ENCODE peak calls at places on chromosomes 11 and 22, in five cellular contexts. Y, E, O, W and L are unnamed samples. For H3K27me3, the result is how much of the 10 kb centered on the place peaks cover.

GRCh38 chr11:65226103-65226442 is 35.7 kb upstream of the POLA2 start:
- DNase-seq in W (no peak), Y (no peak), E (no peak), O (no peak), L (no peak)

GRCh38 chr11:32630844-32631243 is 47.2 kb downstream of the EIF3M start:
- DNase-seq in O (no peak), E (no peak), Y (no peak), W (no peak), L (no peak)

GRCh38 chr11:117704416-117705150 is 92.4 kb downstream of the DSCAML1 start:
- DNase-seq in E (no peak), W (no peak), O (no peak), Y (no peak), L (peak)

GRCh38 chr22:47284822-47285221 is 522.4 kb downstream of the TBC1D22A start:
- DNase-seq in Y (no peak), E (no peak), O (no peak), W (no peak), L (no peak)

GRCh38 chr11:67309661-67310061 is 6.3 kb downstream of the SSH3 start:
- DNase-seq in W (no peak), O (no peak), E (no peak), Y (no peak), L (no peak)

GRCh38 chr22:23804781-23805291 is 18.1 kb downstream of the SMARCB1 start:
- DNase-seq in W (no peak), Y (no peak), O (no peak), E (no peak), L (peak)

GRCh38 chr11:44960200-44960845 is 9.6 kb upstream of the TP53I11 start:
- DNase-seq in O (no peak), W (no peak), E (no peak), Y (no peak), L (peak)

GRCh38 chr22:42035256-42035655 is 35.4 kb downstream of the NAGA start:
- DNase-seq in W (no peak), E (no peak), O (no peak), Y (no peak), L (peak)

GRCh38 chr11:67627394-67627787 is 2.3 kb downstream of the NUDT8 start:
- DNase-seq in Y (no peak), E (no peak), O (no peak), W (no peak), L (no peak)

GRCh38 chr11:59534676-59535075 is 23.3 kb downstream of the OR4D9 start:
- DNase-seq in W (no peak), E (no peak), O (no peak), Y (no peak), L (peak)

GRCh38 chr11:35003658-35004057 is 87.2 kb downstream of the PDHX start:
- DNase-seq in E (no peak), Y (no peak), W (no peak), O (no peak), L (no peak)

GRCh38 chr22:23137905-23138520 is 3.8 kb downstream of the RSPH14 start:
- DNase-seq in W (no peak), E (no peak), Y (no peak), O (peak), L (no peak)

GRCh38 chr11:62806611-62807121 is 1.4 kb upstream of the NXF1 start:
- DNase-seq in Y (no peak), W (peak), O (peak), E (no peak), L (no peak)

GRCh38 chr11:18395735-18396504 is 1.6 kb downstream of the LDHA start:
- DNase-seq in E (peak), W (peak), O (peak), Y (peak), L (peak)

GRCh38 chr11:31816467-31817053 is 5.4 kb upstream of the PAX6 start:
- DNase-seq in Y (peak), W (no peak), E (peak), O (no peak), L (no peak)

GRCh38 chr22:17954200-17954859 is 70.0 kb downstream of the MICAL3 start:
- DNase-seq in E (no peak), O (no peak), Y (no peak), W (no peak), L (no peak)

GRCh38 chr11:79167510-79168188 is 273.2 kb downstream of the TENM4 start:
- DNase-seq in O (no peak), E (no peak), Y (no peak), W (no peak), L (no peak)

GRCh38 chr11:11316651-11317050 is 36.4 kb downstream of the CSNK2A3 start:
- DNase-seq in O (no peak), W (no peak), Y (no peak), E (no peak), L (no peak)

GRCh38 chr11:30451642-30452041 is 128.7 kb downstream of the ARL14EP start:
- DNase-seq in W (no peak), E (no peak), O (no peak), Y (no peak), L (no peak)

GRCh38 chr11:123011510-123011909 is 29.9 kb upstream of the BSX start:
- DNase-seq in Y (no peak), O (no peak), W (no peak), E (no peak), L (no peak)

GRCh38 chr11:48184452-48184851 is 32.2 kb upstream of the OR4B1 start:
- DNase-seq in W (no peak), O (no peak), E (no peak), Y (no peak), L (no peak)

GRCh38 chr11:77172666-77172982 is 44.6 kb downstream of the MYO7A start:
- DNase-seq in E (no peak), O (no peak), W (no peak), Y (no peak), L (no peak)

GRCh38 chr22:25447067-25447688 is 117.3 kb upstream of the GRK3 start:
- DNase-seq in O (peak), E (no peak), W (no peak), Y (no peak), L (peak)

GRCh38 chr22:40721266-40721665 is 42.0 kb downstream of the MCHR1 start:
- DNase-seq in O (no peak), Y (no peak), W (no peak), E (peak), L (peak)

GRCh38 chr11:47152953-47153950 is 23.4 kb downstream of the ARFGAP2 start:
- DNase-seq in Y (peak), O (peak), E (peak), W (peak), L (peak)

GRCh38 chr22:41969110-41969646 is at the start of gene SEPTIN3:
- DNase-seq in E (no peak), W (no peak), Y (no peak), O (no peak), L (no peak)

GRCh38 chr11:131584694-131585592 is 214.5 kb downstream of the NTM start:
- DNase-seq in W (no peak), O (no peak), E (peak), Y (no peak), L (no peak)

GRCh38 chr22:48361099-48361639 is 1466.5 kb downstream of the BRD1 start:
- DNase-seq in E (no peak), Y (no peak), O (no peak), W (no peak), L (no peak)
- H3K27me3 ChIP-seq in E (under half), Y (under half), O (under half), W (under half), L (under half)

GRCh38 chr22:48507171-48507570 is 1320.5 kb downstream of the BRD1 start:
- DNase-seq in E (no peak), Y (no peak), W (no peak), O (no peak), L (no peak)
- H3K27me3 ChIP-seq in E (under half), Y (under half), W (under half), O (under half), L (under half)

GRCh38 chr22:32737811-32738210 is 63.7 kb upstream of the TIMP3 start:
- DNase-seq in Y (no peak), O (no peak), E (no peak), W (no peak), L (no peak)

GRCh38 chr22:32733196-32733595 is 68.3 kb upstream of the TIMP3 start:
- DNase-seq in E (no peak), O (no peak), W (no peak), Y (no peak), L (no peak)

GRCh38 chr22:32735516-32735915 is 66.0 kb upstream of the TIMP3 start:
- DNase-seq in O (no peak), Y (no peak), W (no peak), E (no peak), L (no peak)

GRCh38 chr22:32733900-32734299 is 67.6 kb upstream of the TIMP3 start:
- DNase-seq in E (no peak), Y (no peak), O (no peak), W (no peak), L (peak)

GRCh38 chr22:32736746-32737145 is 64.8 kb upstream of the TIMP3 start:
- DNase-seq in Y (no peak), E (no peak), W (no peak), O (no peak), L (no peak)
- H3K27me3 ChIP-seq in Y (under half), E (under half), W (under half), O (under half), L (under half)

GRCh38 chr11:128956401-128957203 is 13.9 kb upstream of the TP53AIP1 start:
- DNase-seq in Y (peak), O (peak), W (no peak), E (no peak), L (peak)

GRCh38 chr11:128948583-128948982 is 5.9 kb upstream of the TP53AIP1 start:
- DNase-seq in Y (no peak), W (no peak), O (no peak), E (peak), L (peak)

GRCh38 chr11:128957204-128957482 is 14.5 kb upstream of the TP53AIP1 start:
- DNase-seq in E (no peak), W (no peak), Y (no peak), O (no peak), L (no peak)

GRCh38 chr11:128949791-128950454 is 7.3 kb upstream of the TP53AIP1 start:
- DNase-seq in E (no peak), O (no peak), W (no peak), Y (no peak), L (no peak)

GRCh38 chr11:128953151-128953550 is 10.5 kb upstream of the TP53AIP1 start:
- DNase-seq in Y (no peak), E (no peak), W (no peak), O (no peak), L (no peak)
- H3K27me3 ChIP-seq in Y (under half), E (under half), W (under half), O (under half), L (under half)

DNA sequence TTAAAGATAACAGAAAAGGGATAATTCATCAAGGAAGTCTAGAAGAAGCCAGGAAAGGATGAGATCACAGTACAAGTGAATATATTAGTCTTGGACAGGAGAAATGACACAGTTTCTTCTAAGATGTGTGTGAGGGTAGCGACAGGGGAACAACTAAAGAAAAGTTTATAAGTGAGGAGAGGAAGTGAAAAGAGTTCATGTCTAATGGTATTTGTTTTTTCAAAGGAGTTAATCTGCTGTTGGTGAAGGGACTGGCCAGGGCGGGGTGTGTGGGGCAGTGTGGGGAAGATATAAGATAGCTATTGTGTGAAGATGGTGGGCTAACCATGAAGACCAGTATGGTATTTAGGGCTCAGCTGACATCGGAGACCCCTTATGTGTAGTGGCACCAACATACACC is 7.6 kb upstream of the PPFIBP2 start:
- DNase-seq in Y (no peak), W (no peak), E (no peak), O (no peak), L (no peak)
- H3K27me3 ChIP-seq in Y (under half), W (under half), E (under half), O (under half), L (half or more)

GRCh38 chr22:20434264-20434751 is 3.3 kb downstream of the SCARF2 start:
- DNase-seq in Y (no peak), O (no peak), W (no peak), E (no peak), L (no peak)
- H3K27me3 ChIP-seq in Y (half or more), O (under half), W (under half), E (under half), L (under half)

GRCh38 chr22:18991138-18991432 is 55.0 kb upstream of the PRODH start:
- DNase-seq in Y (no peak), W (no peak), E (no peak), O (no peak), L (no peak)
- H3K27me3 ChIP-seq in Y (under half), W (under half), E (under half), O (under half), L (under half)

GRCh38 chr22:36921309-36922096 is 8.1 kb downstream of the CSF2RB start:
- DNase-seq in W (no peak), Y (no peak), O (no peak), E (no peak), L (no peak)

GRCh38 chr22:36922097-36922608 is 8.7 kb downstream of the CSF2RB start:
- DNase-seq in Y (no peak), E (peak), W (no peak), O (no peak), L (no peak)

GRCh38 chr22:36916034-36916433 is 2.6 kb downstream of the CSF2RB start:
- DNase-seq in O (no peak), E (no peak), W (no peak), Y (no peak), L (no peak)

GRCh38 chr22:36922752-36923457 is 9.5 kb downstream of the CSF2RB start:
- DNase-seq in O (no peak), Y (no peak), W (no peak), E (no peak), L (no peak)

DNA sequence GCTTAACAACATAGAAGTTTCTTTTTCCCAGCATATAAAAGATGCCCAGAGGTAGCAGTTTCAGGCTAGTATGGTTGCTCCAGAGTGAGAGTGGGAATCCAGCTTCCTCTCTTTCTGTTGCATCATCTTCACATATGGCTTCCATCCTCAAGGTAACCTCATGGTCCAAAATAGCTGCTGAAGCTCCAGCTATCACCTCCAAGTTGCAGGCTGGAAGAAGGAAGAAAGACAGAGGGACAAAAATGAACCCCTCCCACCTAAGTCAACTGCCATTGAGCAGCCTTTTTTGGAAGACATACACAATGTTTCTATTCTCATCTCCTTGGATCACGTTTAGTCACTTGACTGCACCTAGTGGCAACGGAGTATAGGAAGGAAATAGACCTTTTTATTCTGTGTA is 5.3 kb downstream of the CSF2RB start:
- DNase-seq in W (no peak), Y (no peak), O (no peak), E (no peak), L (no peak)
- H3K27me3 ChIP-seq in W (under half), Y (under half), O (under half), E (under half), L (under half)

GRCh38 chr11:119340335-119341221 is at the start of gene C1QTNF5:
- DNase-seq in Y (no peak), E (peak), W (no peak), O (peak), L (no peak)
- H3K27me3 ChIP-seq in Y (under half), E (under half), W (under half), O (under half), L (under half)

GRCh38 chr11:121575963-121576290 is 123.2 kb upstream of the SORL1-AS1 start:
- DNase-seq in W (no peak), E (no peak), O (peak), Y (no peak), L (no peak)
- H3K27me3 ChIP-seq in W (under half), E (under half), O (under half), Y (under half), L (under half)